ENCODE peak calls at places on chromosomes 16 and 17, in five cellular contexts. N, Y, D, L and B are unnamed samples.

GRCh38 chr16:72894291-72895151 is 153.4 kb downstream of the ZFHX3 start:
- DNase-seq in N (no peak), Y (no peak), D (peak), L (no peak), B (no peak)

GRCh38 chr16:8109510-8110369 is 480.6 kb downstream of the TMEM114 start:
- DNase-seq in Y (no peak), D (peak), L (no peak), N (no peak), B (no peak)

GRCh38 chr16:87057291-87057881 is 259.8 kb downstream of the C16orf95 start:
- DNase-seq in D (peak), L (no peak), Y (no peak), N (no peak), B (no peak)

GRCh38 chr17:43330876-43331639 is 67.7 kb upstream of the ARL4D start:
- DNase-seq in L (no peak), D (no peak), N (no peak), Y (no peak), B (no peak)

GRCh38 chr17:67800495-67800928 is 24.8 kb upstream of the BPTF start:
- DNase-seq in L (peak), D (peak), N (no peak), Y (peak), B (peak)

GRCh38 chr16:4674926-4675530 is 18.3 kb upstream of the NUDT16L1 start:
- DNase-seq in L (no peak), Y (no peak), D (no peak), N (no peak), B (no peak)

GRCh38 chr16:87956169-87956770 is 5.0 kb downstream of the BANP start:
- DNase-seq in Y (no peak), L (peak), N (no peak), D (peak), B (no peak)

GRCh38 chr17:7587420-7587786 is 2.5 kb downstream of the SOX15 start:
- DNase-seq in Y (no peak), L (no peak), N (no peak), D (no peak), B (no peak)

GRCh38 chr16:50463581-50464324 is 84.4 kb upstream of the NKD1 start:
- DNase-seq in L (no peak), N (no peak), Y (no peak), D (no peak), B (no peak)
- TF ChIP-seq CTCF in L (no peak), N (no peak), Y (no peak), D (no peak), B (no peak)

GRCh38 chr17:77310336-77310735 is 169.6 kb downstream of the SEC14L1 start:
- DNase-seq in L (no peak), D (no peak), N (no peak), Y (no peak), B (no peak)
- TF ChIP-seq POLR2A in L (no peak), D (no peak), N (no peak), Y (no peak), B (no peak)

GRCh38 chr17:9985622-9986021 is 80.6 kb upstream of the RCVRN start:
- DNase-seq in N (no peak), L (no peak), D (no peak), Y (no peak), B (no peak)

GRCh38 chr17:9984768-9985167 is 79.7 kb upstream of the RCVRN start:
- DNase-seq in Y (no peak), L (no peak), N (no peak), D (no peak), B (no peak)

GRCh38 chr17:9991351-9991750 is 86.3 kb upstream of the RCVRN start:
- DNase-seq in L (no peak), D (no peak), Y (no peak), N (no peak), B (no peak)

GRCh38 chr17:9986754-9987382 is 81.8 kb upstream of the RCVRN start:
- DNase-seq in Y (no peak), L (no peak), D (no peak), N (no peak), B (no peak)

GRCh38 chr17:9987779-9988585 is 82.9 kb upstream of the RCVRN start:
- DNase-seq in N (no peak), Y (no peak), L (peak), D (peak), B (peak)
- H3K4me3 ChIP-seq in N (no peak), Y (no peak), L (no peak), D (no peak), B (no peak)

DNA sequence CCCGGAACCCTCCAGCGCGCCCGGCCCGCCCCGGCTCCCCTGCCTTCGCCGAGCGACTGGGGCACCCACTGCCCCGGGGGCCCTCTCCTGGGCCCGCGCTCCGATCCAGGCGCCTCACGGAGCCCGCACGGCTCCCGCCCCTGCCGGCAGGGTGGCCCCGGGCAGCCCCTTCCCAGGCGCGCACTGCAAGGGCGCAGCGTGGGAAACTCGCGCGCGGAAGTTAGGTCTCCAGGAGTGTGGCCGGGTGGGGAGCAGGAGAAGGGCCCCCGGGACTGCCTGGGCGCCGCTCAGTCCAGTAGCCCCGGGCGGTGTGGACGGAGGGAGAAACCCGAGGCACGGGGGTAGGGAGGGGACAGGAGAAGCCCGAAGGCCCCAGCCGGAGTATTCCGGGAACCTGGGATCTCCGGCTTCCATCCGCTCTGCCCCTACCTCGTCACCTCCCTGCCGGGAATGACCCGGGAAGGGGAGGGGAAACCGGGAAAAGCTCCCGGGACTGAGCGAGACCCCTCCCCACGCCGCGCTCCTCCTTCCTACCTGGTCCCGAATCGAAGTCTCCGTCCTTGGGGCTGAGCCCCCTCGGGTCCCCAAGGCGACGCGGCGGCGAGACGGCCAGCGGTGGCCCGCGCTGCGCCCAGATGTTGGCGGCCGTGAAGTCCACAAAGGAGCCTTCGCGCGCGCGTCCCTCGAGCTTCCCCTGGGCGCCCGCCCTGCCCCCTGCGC is 501 bp downstream of the SOCS3 start:
- DNase-seq in D (no peak), L (no peak), N (no peak), Y (no peak), B (no peak)
- TF ChIP-seq CTCF in D (no peak), L (no peak), N (peak), Y (no peak), B (no peak)

DNA sequence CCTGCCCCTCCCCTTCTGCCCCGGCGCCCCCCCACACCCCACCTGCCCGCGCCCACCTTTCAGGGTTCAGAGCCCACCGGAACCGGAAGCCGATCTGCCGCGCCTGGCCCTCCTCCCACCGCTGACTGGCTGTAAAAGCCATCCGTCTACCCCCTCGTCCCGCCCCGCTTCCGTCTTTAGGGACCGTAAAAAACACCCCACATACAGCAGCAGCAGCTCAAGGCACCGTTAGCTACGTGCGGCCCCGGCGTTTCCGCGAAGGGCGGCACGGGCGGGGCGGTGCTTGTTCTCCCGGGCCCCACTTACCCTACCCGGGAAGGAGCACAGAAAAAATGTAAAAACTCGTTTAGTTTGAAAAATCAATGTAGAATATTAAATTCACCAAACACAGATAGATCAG is at the start of gene MRPL28:
- DNase-seq in Y (peak), D (peak), L (peak), N (peak), B (peak)
- TF ChIP-seq POLR2A in Y (no peak), D (no peak), L (peak), N (no peak), B (no peak)

GRCh38 chr17:19263621-19264010 is 26.4 kb downstream of the EPN2 start:
- DNase-seq in L (no peak), Y (no peak), N (no peak), D (peak), B (no peak)
- H3K4me3 ChIP-seq in L (no peak), Y (no peak), N (no peak), D (no peak), B (no peak)

GRCh38 chr16:89269805-89270665 is 52.5 kb downstream of the ZNF778 start:
- DNase-seq in L (no peak), D (no peak), N (no peak), Y (no peak), B (no peak)
- TF ChIP-seq CTCF in L (no peak), D (no peak), N (no peak), Y (no peak), B (no peak)

GRCh38 chr16:55779391-55780094 is 53.4 kb downstream of the CES1 start:
- DNase-seq in N (no peak), D (no peak), Y (no peak), L (no peak), B (no peak)

GRCh38 chr16:55778718-55779117 is 54.2 kb downstream of the CES1 start:
- DNase-seq in Y (no peak), N (no peak), D (no peak), L (no peak), B (no peak)

GRCh38 chr16:55773859-55774549 is 58.9 kb downstream of the CES1 start:
- DNase-seq in Y (no peak), D (no peak), L (no peak), N (no peak), B (no peak)

GRCh38 chr16:55775857-55776256 is 57.0 kb downstream of the CES1 start:
- DNase-seq in N (no peak), D (no peak), Y (no peak), L (no peak), B (no peak)
- TF ChIP-seq POLR2A in N (no peak), D (no peak), Y (no peak), L (no peak), B (no peak)

GRCh38 chr16:11094075-11094593 is 149.8 kb downstream of the CLEC16A start:
- DNase-seq in L (peak), D (no peak), N (no peak), Y (no peak), B (no peak)
- H3K4me3 ChIP-seq in L (no peak), D (no peak), N (no peak), Y (no peak), B (no peak)